ENCODE peak calls at places on chromosome 15, in six cellular contexts. N is thyroid gland, H is tibial artery, A is neural progenitor cell, Y is psoas muscle, U is thoracic aorta. F is an unnamed sample.

GRCh38 chr15:39153718-39154117 is 427.2 kb upstream of the THBS1 start:
- DNase-seq in Y (no peak), A (no peak), H (no peak), N (no peak), U (no peak), F (no peak)

GRCh38 chr15:77506311-77507150 is 85.8 kb downstream of the HMG20A start:
- DNase-seq in Y (peak; percentile 65), U (no peak), H (peak; percentile 74), A (no peak), N (peak; percentile 91), F (no peak)

GRCh38 chr15:77019476-77020331 is 24.8 kb downstream of the PSTPIP1 start:
- DNase-seq in H (peak; percentile 56), Y (no peak), N (peak; percentile 27), U (no peak), A (no peak), F (no peak)

GRCh38 chr15:88897456-88898194 is 2.3 kb upstream of the HAPLN3 start:
- DNase-seq in U (peak; percentile 58), Y (peak; percentile 78), A (peak; percentile 25), N (peak; percentile 94), H (peak; percentile 95), F (peak; percentile 93)

GRCh38 chr15:74616020-74616939 is 644 bp downstream of the CLK3 start:
- DNase-seq in Y (peak; percentile 79), U (peak; percentile 60), N (peak; percentile 90), A (peak; percentile 69), H (peak; percentile 89), F (peak; percentile 73)

GRCh38 chr15:82875411-82876003 is 66.1 kb downstream of the WHAMM start:
- DNase-seq in N (no peak), H (no peak), A (no peak), Y (no peak), U (no peak), F (no peak)

GRCh38 chr15:39704684-39705083 is 78.0 kb downstream of the FSIP1 start:
- DNase-seq in Y (no peak), U (no peak), A (no peak), H (no peak), N (no peak), F (no peak)

GRCh38 chr15:72826611-72827010 is 43.1 kb upstream of the ADPGK start:
- DNase-seq in U (no peak), N (no peak), A (no peak), H (no peak), Y (no peak), F (no peak)

GRCh38 chr15:38873151-38873550 is 308.5 kb upstream of the RASGRP1 start:
- DNase-seq in H (no peak), N (no peak), Y (no peak), U (no peak), A (no peak), F (no peak)

GRCh38 chr15:60935130-60935529 is 294.0 kb downstream of the RORA start:
- DNase-seq in U (no peak), H (no peak), A (no peak), N (no peak), Y (no peak), F (no peak)

GRCh38 chr15:48925714-48926223 is 38.0 kb downstream of the SHC4 start:
- DNase-seq in A (no peak), Y (no peak), U (no peak), H (no peak), N (no peak), F (peak; percentile 81)
- H3K27ac ChIP-seq in A (no peak overlapping the region), Y (no peak overlapping the region), U (no peak overlapping the region), H (no peak overlapping the region), N (no peak overlapping the region), F (no peak overlapping the region)

GRCh38 chr15:67421105-67421504 is 99.8 kb upstream of the C15orf61 start:
- DNase-seq in U (no peak), Y (no peak), A (no peak), H (no peak), N (no peak), F (no peak)
- TF ChIP-seq CTCF in U (no peak), Y (no peak), A (no peak), H (no peak), N (no peak), F (no peak)

GRCh38 chr15:41934843-41935242 is 37.5 kb downstream of the EHD4 start:
- DNase-seq in H (peak; percentile 63), N (peak; percentile 22), Y (no peak), U (no peak), A (no peak), F (no peak)

GRCh38 chr15:41932939-41933725 is 39.2 kb downstream of the EHD4 start:
- DNase-seq in Y (no peak), N (no peak), H (peak; percentile 35), A (no peak), U (no peak), F (no peak)

GRCh38 chr15:41932101-41932500 is 38.2 kb upstream of the SPTBN5 start:
- DNase-seq in A (no peak), U (no peak), H (peak; percentile 46), N (no peak), Y (no peak), F (no peak)

GRCh38 chr15:41932511-41932910 is 38.7 kb upstream of the SPTBN5 start:
- DNase-seq in H (peak; percentile 62), A (no peak), N (no peak), Y (no peak), U (no peak), F (no peak)

GRCh38 chr15:41933771-41934170 is 38.6 kb downstream of the EHD4 start:
- DNase-seq in U (no peak), Y (no peak), N (no peak), A (no peak), H (peak; percentile 73), F (no peak)
- H3K27ac ChIP-seq in U (peak overlapping the region; percentile 62), Y (peak overlapping the region; percentile 53), N (peak overlapping the region; percentile 18), A (no peak overlapping the region), H (peak overlapping the region; percentile 17), F (peak overlapping the region; percentile 65)

DNA sequence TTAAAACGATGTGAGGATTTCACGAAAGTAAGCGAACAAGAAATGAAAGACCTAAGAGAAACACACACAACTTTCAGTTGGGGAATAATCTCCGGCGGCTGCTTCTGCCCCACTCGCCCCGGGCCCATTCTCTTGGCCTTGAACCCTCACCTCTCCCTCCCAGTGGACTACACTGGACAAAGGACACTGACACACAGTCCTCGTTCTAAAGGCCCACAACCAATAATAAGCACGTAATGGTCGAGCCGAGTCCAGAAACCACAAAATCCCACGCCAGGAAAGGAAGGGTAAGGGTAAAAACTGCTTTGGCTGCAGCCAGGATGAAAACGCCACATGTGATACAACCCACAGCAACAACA is 485 bp downstream of the ZNF770 start:
- DNase-seq in A (no peak), N (no peak), Y (no peak), H (no peak), U (no peak), F (no peak)
- TF ChIP-seq CTCF in A (no peak), N (no peak), Y (no peak), H (no peak), U (no peak), F (no peak)

DNA sequence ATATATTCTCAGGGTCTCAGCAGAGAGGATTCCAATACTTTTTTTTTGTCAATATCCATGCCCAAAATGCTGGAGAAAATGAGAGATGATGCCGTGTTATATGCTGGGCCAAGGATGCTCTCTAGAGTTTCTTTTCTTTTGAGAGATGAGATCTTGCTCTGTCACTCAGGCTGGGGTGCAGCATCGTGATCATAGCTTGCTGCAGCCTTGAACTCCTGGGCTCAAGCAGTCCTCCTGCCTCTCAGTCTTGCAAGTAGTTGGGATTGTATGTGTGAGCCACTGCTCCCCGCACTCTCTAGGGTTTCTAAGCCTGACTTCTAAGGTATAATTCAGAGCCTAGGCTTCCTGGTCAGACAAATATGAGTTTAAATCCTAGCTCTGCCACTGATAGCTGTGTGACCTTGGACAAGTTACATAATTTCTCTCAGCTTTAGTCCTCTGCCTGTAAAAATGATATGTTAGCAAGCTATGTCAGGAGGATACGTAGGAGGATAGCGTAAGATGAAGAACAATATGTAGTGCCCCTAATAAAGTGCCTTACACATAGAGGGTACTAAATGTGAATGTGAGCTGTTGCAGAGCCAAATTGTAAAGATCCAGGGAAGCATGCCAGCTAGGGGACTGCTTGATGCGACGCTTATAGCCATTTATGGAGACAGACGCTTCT is 7.3 kb downstream of the STARD9 start:
- DNase-seq in U (no peak), N (no peak), A (no peak), H (no peak), Y (no peak), F (no peak)
- H3K27ac ChIP-seq in U (peak overlapping the region; percentile 82), N (no peak overlapping the region), A (no peak overlapping the region), H (peak overlapping the region; percentile 74), Y (no peak overlapping the region), F (no peak overlapping the region)

DNA sequence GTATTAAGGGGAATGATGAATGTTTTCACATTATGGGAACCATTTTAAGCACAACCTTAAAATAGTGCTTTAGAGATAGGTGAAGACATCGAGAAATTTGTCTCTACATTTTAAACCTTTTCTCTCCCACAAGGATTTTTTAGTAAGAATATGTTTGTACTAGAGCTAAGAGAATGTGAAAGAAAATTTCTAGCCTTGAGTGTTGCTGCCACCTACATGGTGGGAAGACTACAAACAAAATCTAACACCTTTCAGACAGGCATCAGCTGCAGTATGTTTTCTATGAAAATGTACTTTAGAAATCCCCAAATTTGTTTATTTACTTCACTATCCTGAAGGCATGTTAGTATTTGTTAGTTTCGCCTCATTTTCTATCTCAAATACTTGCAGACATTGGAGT is 247.4 kb downstream of the WDR72 start:
- DNase-seq in U (no peak), N (no peak), A (no peak), H (no peak), Y (no peak), F (no peak)
- TF ChIP-seq CTCF in U (no peak), N (no peak), A (peak; percentile 44), H (no peak), Y (no peak), F (no peak)

DNA sequence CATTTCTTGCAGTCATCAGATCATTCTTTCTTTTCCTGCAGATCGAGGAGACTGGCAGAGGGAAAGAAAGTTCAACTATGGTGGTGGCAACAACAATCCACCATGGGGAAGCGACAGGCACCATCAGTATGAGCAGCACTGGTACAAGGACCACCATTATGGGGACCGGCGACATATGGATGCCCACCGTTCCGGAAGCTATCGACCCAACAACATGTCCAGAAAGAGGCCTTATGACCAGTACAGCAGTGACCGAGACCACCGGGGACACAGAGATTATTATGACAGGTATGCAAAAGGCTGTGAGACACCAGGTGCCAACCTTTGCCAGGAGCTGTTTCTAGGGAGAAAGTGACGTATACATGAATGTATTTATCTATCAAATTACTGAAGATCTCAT is 69.0 kb downstream of the RGMA start:
- DNase-seq in U (no peak), H (peak; percentile 63), N (no peak), Y (no peak), A (no peak), F (no peak)
- H3K27ac ChIP-seq in U (no peak overlapping the region), H (no peak overlapping the region), N (no peak overlapping the region), Y (no peak overlapping the region), A (no peak overlapping the region), F (no peak overlapping the region)